ENCODE peak calls at places on chromosomes 7 and 10, in seven cellular contexts. F is GM12865; V is Caco-2; A is dorsolateral prefrontal cortex; N is tibial artery; U is activated T-helper 1 cell treated with anti-CD3 and anti-CD28 coated beads, Interleukin-2, amount 50 U/mL, for 16 hours; X is NCI-H1436. G is an unnamed sample.

GRCh38 chr7:519429-519973 is at the start of gene PDGFA:
- DNase-seq in N (no peak), U (no peak), V (no peak), A (no peak), X (peak; percentile 15), F (no peak), G (peak; percentile 50)

GRCh38 chr7:12550956-12551355 is 19.6 kb upstream of the SCIN start:
- DNase-seq in N (no peak), X (no peak), V (no peak), F (no peak), U (no peak), A (no peak), G (no peak)

GRCh38 chr10:13450078-13450477 is 78.7 kb downstream of the BEND7 start:
- DNase-seq in A (no peak), F (no peak), U (no peak), N (no peak), V (no peak), X (no peak), G (no peak)

GRCh38 chr10:26365681-26366327 is 72.3 kb upstream of the APBB1IP start:
- DNase-seq in N (no peak), V (no peak), U (no peak), X (no peak), F (no peak), A (no peak), G (no peak)

GRCh38 chr7:155284496-155285274 is 13.0 kb upstream of the INSIG1 start:
- DNase-seq in N (peak; percentile 42), A (no peak), X (no peak), U (no peak), V (no peak), F (no peak), G (no peak)

GRCh38 chr7:86955895-86956503 is 103.5 kb downstream of the ELAPOR2 start:
- DNase-seq in A (no peak), F (no peak), X (no peak), V (no peak), N (no peak), U (no peak), G (no peak)

GRCh38 chr10:71795248-71795647 is 21.9 kb upstream of the VSIR start:
- DNase-seq in A (no peak), U (no peak), N (no peak), V (no peak), F (no peak), X (no peak), G (no peak)

GRCh38 chr10:93911865-93912264 is 18.1 kb downstream of the SLC35G1 start:
- DNase-seq in X (no peak), N (no peak), U (no peak), F (no peak), A (no peak), V (no peak), G (no peak)

GRCh38 chr7:30453016-30453415 is 25.6 kb downstream of the NOD1 start:
- DNase-seq in A (no peak), U (no peak), X (no peak), F (no peak), V (no peak), N (no peak), G (no peak)

GRCh38 chr7:120805636-120806388 is 52.1 kb downstream of the TSPAN12 start:
- DNase-seq in X (peak; percentile 45), A (no peak), V (peak; percentile 43), N (no peak), U (peak; percentile 7), F (peak; percentile 79), G (no peak)

GRCh38 chr10:59513558-59513957 is 151.2 kb upstream of the FAM13C start:
- DNase-seq in N (no peak), F (no peak), U (no peak), V (no peak), A (no peak), X (no peak), G (no peak)